ENCODE peak calls at places on chromosomes 7 and 10, in ten cellular contexts. U is IMR-90, J is A549, Q is stomach, Y is GM12878, T is tibial nerve, I is uterus, H is H1, C is breast epithelium, E is esophagus squamous epithelium. M is an unnamed sample.

GRCh38 chr7:38374507-38374906 is 101.1 kb upstream of the TARP start:
- DNase-seq in U (peak; percentile 34), Y (no peak), J (peak; percentile 42), H (peak; percentile 70), Q (no peak), T (peak; percentile 81), I (no peak), E (no peak), C (no peak), M (no peak)

GRCh38 chr10:114544045-114544659 is 113.9 kb downstream of the ABLIM1 start:
- DNase-seq in Q (peak; percentile 52), I (no peak), J (no peak), U (no peak), H (no peak), T (no peak), C (peak; percentile 45), Y (peak; percentile 66), E (peak; percentile 30), M (no peak)

GRCh38 chr7:42914009-42914725 is 2.3 kb upstream of the C7orf25 start:
- DNase-seq in U (peak; percentile 54), Y (no peak), T (no peak), C (no peak), H (no peak), Q (no peak), E (no peak), J (no peak), I (peak; percentile 26), M (no peak)

GRCh38 chr7:22765609-22766008 is 38.6 kb downstream of the IL6 start:
- DNase-seq in U (no peak), J (no peak), C (no peak), I (no peak), H (no peak), T (no peak), Y (peak; percentile 17), Q (no peak), E (no peak), M (no peak)

GRCh38 chr10:121668336-121669009 is 70.2 kb upstream of the FGFR2 start:
- DNase-seq in C (peak; percentile 34), Y (no peak), E (no peak), I (peak; percentile 85), H (peak; percentile 69), J (no peak), T (no peak), Q (peak; percentile 60), U (no peak), M (peak; percentile 70)

GRCh38 chr7:65746398-65746669 is 126.5 kb upstream of the VKORC1L1 start:
- DNase-seq in C (no peak), Y (no peak), U (peak; percentile 72), Q (no peak), E (no peak), H (no peak), I (no peak), J (peak; percentile 71), T (no peak), M (peak; percentile 10)

GRCh38 chr10:132524443-132525285 is 12.9 kb upstream of the INPP5A start:
- DNase-seq in H (no peak), J (no peak), I (peak; percentile 12), Y (no peak), T (no peak), E (no peak), U (no peak), C (no peak), Q (no peak), M (no peak)

GRCh38 chr7:87580636-87581035 is 20.0 kb downstream of the ABCB1 start:
- DNase-seq in Q (no peak), T (no peak), I (no peak), E (no peak), C (no peak), H (no peak), Y (no peak), U (no peak), J (no peak), M (no peak)

GRCh38 chr10:63711866-63712716 is 190.9 kb downstream of the REEP3 start:
- DNase-seq in J (peak; percentile 89), H (no peak), C (peak; percentile 98), Q (peak; percentile 99), T (peak; percentile 87), I (peak; percentile 85), U (peak; percentile 97), E (peak; percentile 43), Y (no peak), M (peak; percentile 99)

GRCh38 chr10:121813211-121813812 is 114.5 kb downstream of the ATE1 start:
- DNase-seq in T (no peak), J (peak; percentile 13), H (no peak), C (no peak), E (no peak), Q (no peak), Y (no peak), I (no peak), U (peak; percentile 49), M (no peak)

GRCh38 chr7:157020514-157021070 is 10.1 kb upstream of the MNX1 start:
- DNase-seq in E (no peak), I (no peak), H (no peak), C (no peak), T (no peak), J (no peak), Q (no peak), Y (no peak), U (no peak), M (no peak)

GRCh38 chr10:120998251-120998650 is 147.1 kb downstream of the WDR11 start:
- DNase-seq in Q (no peak), T (no peak), C (no peak), Y (no peak), I (no peak), U (no peak), J (no peak), E (no peak), H (no peak), M (no peak)

GRCh38 chr10:4013651-4014085 is 228.7 kb upstream of the KLF6 start:
- DNase-seq in Y (peak; percentile 44), H (no peak), E (no peak), C (no peak), Q (no peak), I (no peak), U (no peak), J (no peak), T (no peak), M (no peak)

GRCh38 chr10:12720217-12720981 is 281.1 kb downstream of the CCDC3 start:
- DNase-seq in H (no peak), Q (peak; percentile 97), C (peak; percentile 56), U (peak; percentile 97), I (peak; percentile 43), Y (no peak), J (peak; percentile 92), T (peak; percentile 93), E (no peak), M (peak; percentile 88)
- TF ChIP-seq POLR2A in H (no peak), Q (no peak), C (no peak), U (no peak), I (no peak), Y (no peak), J (no peak), T (no peak), E (no peak), M (no peak)

GRCh38 chr10:99853655-99854054 is 71.2 kb downstream of the ABCC2 start:
- DNase-seq in C (no peak), E (no peak), T (no peak), Y (no peak), H (no peak), U (no peak), J (no peak), Q (no peak), I (no peak), M (no peak)
- H3K4me1 ChIP-seq in C (no peaks in the 10 kb centered on the region), E (no peaks in the 10 kb centered on the region), T (no peaks in the 10 kb centered on the region), Y (no peaks in the 10 kb centered on the region), H (peaks cover 15% of the 10 kb centered on the region), U (no peaks in the 10 kb centered on the region), J (peaks cover 32% of the 10 kb centered on the region), Q (no peaks in the 10 kb centered on the region), I (no peaks in the 10 kb centered on the region), M (no peaks in the 10 kb centered on the region)

GRCh38 chr10:28532509-28533314 is at the start of gene WAC:
- DNase-seq in I (peak; percentile 97), Y (peak; percentile 72), H (peak; percentile 99), E (peak; percentile 83), U (peak; percentile 89), J (peak; percentile 93), T (peak; percentile 89), C (peak; percentile 91), Q (peak; percentile 97), M (peak; percentile 96)
- TF ChIP-seq POLR2A in I (peak; percentile 72), Y (peak; percentile 98), H (peak; percentile 86), E (peak; percentile 84), U (peak; percentile 96), J (peak; percentile 60), T (peak; percentile 88), C (peak; percentile 86), Q (no peak), M (peak; percentile 83)

GRCh38 chr7:24905996-24906770 is 73.8 kb downstream of the OSBPL3 start:
- DNase-seq in Q (no peak), I (no peak), C (no peak), H (no peak), Y (no peak), E (no peak), U (no peak), J (no peak), T (no peak), M (no peak)
- H3K4me1 ChIP-seq in Q (peaks cover 45% of the 10 kb centered on the region), I (no peaks in the 10 kb centered on the region), C (no peaks in the 10 kb centered on the region), H (no peaks in the 10 kb centered on the region), Y (peaks cover 40% of the 10 kb centered on the region), E (no peaks in the 10 kb centered on the region), U (peaks cover 16% of the 10 kb centered on the region), J (peaks cover 29% of the 10 kb centered on the region), T (no peaks in the 10 kb centered on the region), M (peaks cover 16% of the 10 kb centered on the region)

GRCh38 chr10:35219906-35220890 is 93.6 kb downstream of the CREM start:
- DNase-seq in Q (no peak), H (no peak), Y (no peak), I (no peak), C (no peak), J (no peak), U (no peak), T (no peak), E (no peak), M (no peak)

GRCh38 chr10:35217458-35217857 is 90.8 kb downstream of the CREM start:
- DNase-seq in C (no peak), Y (no peak), T (no peak), J (no peak), E (no peak), Q (no peak), I (no peak), U (no peak), H (no peak), M (no peak)

GRCh38 chr10:35219292-35219691 is 92.6 kb downstream of the CREM start:
- DNase-seq in Q (no peak), J (no peak), C (no peak), E (no peak), I (no peak), H (no peak), Y (no peak), U (no peak), T (no peak), M (no peak)

GRCh38 chr10:35216303-35216905 is 89.8 kb downstream of the CREM start:
- DNase-seq in C (no peak), T (peak; percentile 46), I (no peak), H (no peak), E (no peak), Q (peak; percentile 33), Y (no peak), J (no peak), U (peak; percentile 21), M (peak; percentile 68)

GRCh38 chr10:35218339-35218955 is 91.8 kb downstream of the CREM start:
- DNase-seq in E (peak; percentile 9), H (peak; percentile 77), T (peak; percentile 96), U (peak; percentile 90), C (peak; percentile 54), Q (peak; percentile 86), J (peak; percentile 92), I (peak; percentile 77), Y (peak; percentile 59), M (peak; percentile 81)
- TF ChIP-seq POLR2A in E (no peak), H (no peak), T (no peak), U (no peak), C (no peak), Q (no peak), J (no peak), I (no peak), Y (no peak), M (no peak)

GRCh38 chr10:34715511-34716187 is 99.4 kb downstream of the PARD3 start:
- DNase-seq in Q (no peak), J (no peak), I (no peak), Y (no peak), E (no peak), T (no peak), H (no peak), U (no peak), C (no peak), M (no peak)
- H3K4me1 ChIP-seq in Q (peaks cover 39% of the 10 kb centered on the region), J (peaks cover 78% of the 10 kb centered on the region), I (no peaks in the 10 kb centered on the region), Y (no peaks in the 10 kb centered on the region), E (peaks cover 10% of the 10 kb centered on the region), T (no peaks in the 10 kb centered on the region), H (peaks cover 3% of the 10 kb centered on the region), U (peaks cover 22% of the 10 kb centered on the region), C (no peaks in the 10 kb centered on the region), M (peaks cover 53% of the 10 kb centered on the region)

M was measured in body of pancreas.